ENCODE peak calls at places on chromosomes 13 and 19, in six cellular contexts. Q is coronary artery, S is cardiac muscle cell, A is lung, U is transverse colon, H is Peyer's patch. G is an unnamed sample.

GRCh38 chr19:11921852-11922495 is 2.9 kb upstream of the ZNF700 start:
- DNase-seq in Q (no peak), U (no peak), H (no peak), A (no peak), S (peak; percentile 59), G (no peak)

GRCh38 chr19:55432355-55432959 is 10.6 kb downstream of the SHISA7 start:
- DNase-seq in Q (no peak), H (no peak), A (no peak), U (no peak), S (no peak), G (no peak)

GRCh38 chr13:98180092-98180491 is 3.0 kb upstream of the RNF113B start:
- DNase-seq in Q (no peak), S (peak; percentile 41), H (no peak), A (no peak), U (no peak), G (no peak)

GRCh38 chr13:113724780-113725315 is 34.2 kb upstream of the TMEM255B start:
- DNase-seq in S (peak; percentile 69), Q (no peak), U (peak; percentile 73), A (peak; percentile 81), H (peak; percentile 84), G (peak; percentile 69)

GRCh38 chr19:1288528-1289394 is 3.1 kb downstream of the EFNA2 start:
- DNase-seq in S (no peak), H (no peak), A (no peak), Q (no peak), U (no peak), G (no peak)

GRCh38 chr19:51525731-51526130 is 5.7 kb downstream of the SIGLEC6 start:
- DNase-seq in A (no peak), H (no peak), Q (no peak), S (no peak), U (no peak), G (no peak)

GRCh38 chr19:19137556-19138109 is 645 bp downstream of the TMEM161A start:
- DNase-seq in U (no peak), A (no peak), H (no peak), Q (no peak), S (peak; percentile 25), G (no peak)

GRCh38 chr19:30379841-30380610 is 7.8 kb downstream of the ZNF536 start:
- DNase-seq in S (no peak), A (no peak), H (no peak), Q (no peak), U (no peak), G (no peak)

GRCh38 chr19:35509018-35509652 is 4.3 kb downstream of the DMKN start:
- DNase-seq in H (no peak), A (peak; percentile 77), U (peak; percentile 71), Q (no peak), S (no peak), G (peak; percentile 76)

GRCh38 chr19:5935473-5936307 is 21.6 kb downstream of the CAPS start:
- DNase-seq in S (no peak), A (no peak), Q (no peak), U (no peak), H (no peak), G (no peak)

GRCh38 chr13:111661052-111661451 is 340.6 kb downstream of the TEX29 start:
- DNase-seq in A (no peak), S (no peak), H (no peak), U (no peak), Q (peak; percentile 24), G (no peak)

GRCh38 chr19:49339364-49340068 is 4.3 kb downstream of the CD37 start:
- DNase-seq in H (peak; percentile 75), A (peak; percentile 90), S (peak; percentile 96), U (peak; percentile 84), Q (peak; percentile 96), G (peak; percentile 89)

GRCh38 chr13:99528547-99528946 is 27.3 kb downstream of the TM9SF2 start:
- DNase-seq in A (no peak), U (no peak), Q (no peak), H (no peak), S (peak; percentile 16), G (peak; percentile 53)

GRCh38 chr19:6498294-6499036 is 3.6 kb downstream of the TUBB4A start:
- DNase-seq in A (no peak), H (no peak), S (no peak), Q (no peak), U (no peak), G (no peak)

GRCh38 chr13:99792079-99792921 is 179.3 kb downstream of the ZIC5 start:
- DNase-seq in S (no peak), U (no peak), H (no peak), A (no peak), Q (no peak), G (no peak)

GRCh38 chr13:50359779-50360178 is 344.5 kb downstream of the KCNRG start:
- DNase-seq in U (no peak), S (no peak), H (no peak), A (no peak), Q (no peak), G (no peak)

GRCh38 chr19:46861691-46862503 is 1.1 kb downstream of the ARHGAP35 start:
- DNase-seq in S (no peak), H (no peak), U (peak; percentile 28), A (no peak), Q (no peak), G (peak; percentile 29)

GRCh38 chr13:29165840-29166239 is 345.7 kb downstream of the MTUS2 start:
- DNase-seq in U (no peak), H (no peak), S (no peak), Q (no peak), A (no peak), G (peak; percentile 5)

GRCh38 chr13:37226966-37227365 is 121.5 kb upstream of the CSNK1A1L start:
- DNase-seq in H (no peak), U (no peak), S (peak; percentile 14), A (no peak), Q (no peak), G (no peak)

GRCh38 chr13:51645154-51645650 is 60.9 kb downstream of the WDFY2 start:
- DNase-seq in S (peak; percentile 91), Q (no peak), U (no peak), A (no peak), H (no peak), G (peak; percentile 34)

GRCh38 chr19:41887711-41888382 is 4.9 kb downstream of the ARHGEF1 start:
- DNase-seq in S (peak; percentile 46), U (peak; percentile 77), H (peak; percentile 71), Q (no peak), A (peak; percentile 88), G (peak; percentile 82)

GRCh38 chr13:49060698-49061387 is 85.1 kb downstream of the FNDC3A start:
- DNase-seq in U (no peak), S (peak; percentile 60), H (no peak), Q (no peak), A (no peak), G (no peak)

GRCh38 chr13:38350114-38350617 is 515 bp downstream of the UFM1 start:
- DNase-seq in H (peak; percentile 79), S (peak; percentile 64), A (peak; percentile 77), U (peak; percentile 70), Q (no peak), G (peak; percentile 67)

GRCh38 chr19:5809469-5809868 is 4.6 kb downstream of the NRTN start:
- DNase-seq in Q (no peak), U (no peak), H (no peak), A (no peak), S (no peak), G (no peak)

GRCh38 chr13:41821195-41821594 is 139.7 kb downstream of the VWA8 start:
- DNase-seq in U (no peak), Q (no peak), S (no peak), H (no peak), A (no peak), G (no peak)

GRCh38 chr13:48595330-48596127 is 58.2 kb upstream of the CYSLTR2 start:
- DNase-seq in A (peak; percentile 40), Q (no peak), U (peak; percentile 64), H (no peak), S (peak; percentile 90), G (peak; percentile 79)

GRCh38 chr13:42803563-42804212 is 22.3 kb downstream of the FAM216B start:
- DNase-seq in S (peak; percentile 37), U (no peak), H (no peak), Q (no peak), A (no peak), G (no peak)

GRCh38 chr13:32264407-32264806 is 50.8 kb downstream of the ZAR1L start:
- DNase-seq in A (peak; percentile 38), Q (no peak), H (no peak), U (peak; percentile 27), S (peak; percentile 83), G (no peak)

GRCh38 chr19:33397536-33398360 is 24.2 kb downstream of the CEBPG start:
- DNase-seq in A (no peak), U (no peak), H (peak; percentile 40), S (no peak), Q (no peak), G (no peak)
- TF ChIP-seq CTCF in A (no peak), U (no peak), H (no peak), S (peak; percentile 42), Q (no peak), G (no peak)

DNA sequence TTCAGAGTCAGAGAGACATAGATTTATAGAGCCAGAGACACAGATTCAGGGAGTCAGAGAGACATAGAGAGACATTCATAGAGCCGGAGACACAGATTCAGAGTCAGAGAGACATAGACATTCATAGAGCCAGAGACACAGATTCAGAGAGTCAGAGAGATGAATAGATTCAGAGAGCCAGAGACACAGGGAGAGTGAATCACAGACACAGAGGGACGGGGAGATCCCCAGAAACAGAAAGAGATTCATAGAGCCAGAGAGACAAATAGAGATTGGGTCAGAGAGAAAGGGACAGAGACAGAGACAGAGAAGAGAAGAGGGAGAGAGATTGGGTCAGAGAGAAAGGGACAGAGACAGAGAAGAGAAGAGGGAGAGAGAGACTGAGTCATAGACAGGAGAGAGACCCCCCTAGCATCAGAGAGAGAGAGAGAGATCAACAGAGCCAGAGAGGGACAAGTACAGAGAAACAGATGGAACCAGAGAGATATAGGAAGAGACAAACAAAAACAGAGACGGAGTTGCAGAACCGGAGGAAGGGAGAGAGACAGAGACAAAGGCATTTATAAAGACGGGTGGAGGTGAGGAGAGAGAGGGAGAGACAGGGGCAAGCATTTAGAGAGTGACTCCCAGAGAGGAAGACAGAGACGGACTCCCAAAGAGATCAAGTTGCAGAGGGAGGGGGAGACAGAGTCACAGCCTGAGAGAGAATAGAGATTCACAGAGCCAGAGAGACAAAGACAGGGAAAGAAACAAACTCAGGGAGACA is 1.1 kb upstream of the PRKCG start:
- DNase-seq in U (no peak), Q (no peak), S (no peak), A (no peak), H (no peak), G (no peak)
- H3K4me3 ChIP-seq in U (no peak overlapping the region), Q (no peak overlapping the region), S (peak overlapping the region; percentile 68), A (no peak overlapping the region), H (no peak overlapping the region), G (no peak overlapping the region)

GRCh38 chr13:95536629-95537241 is 15.8 kb upstream of the CLDN10 start:
- DNase-seq in A (no peak), H (no peak), U (no peak), S (peak; percentile 57), Q (no peak), G (peak; percentile 35)
- TF ChIP-seq CTCF in A (no peak), H (peak; percentile 20), U (peak; percentile 35), S (peak; percentile 49), Q (no peak), G (peak; percentile 19)

DNA sequence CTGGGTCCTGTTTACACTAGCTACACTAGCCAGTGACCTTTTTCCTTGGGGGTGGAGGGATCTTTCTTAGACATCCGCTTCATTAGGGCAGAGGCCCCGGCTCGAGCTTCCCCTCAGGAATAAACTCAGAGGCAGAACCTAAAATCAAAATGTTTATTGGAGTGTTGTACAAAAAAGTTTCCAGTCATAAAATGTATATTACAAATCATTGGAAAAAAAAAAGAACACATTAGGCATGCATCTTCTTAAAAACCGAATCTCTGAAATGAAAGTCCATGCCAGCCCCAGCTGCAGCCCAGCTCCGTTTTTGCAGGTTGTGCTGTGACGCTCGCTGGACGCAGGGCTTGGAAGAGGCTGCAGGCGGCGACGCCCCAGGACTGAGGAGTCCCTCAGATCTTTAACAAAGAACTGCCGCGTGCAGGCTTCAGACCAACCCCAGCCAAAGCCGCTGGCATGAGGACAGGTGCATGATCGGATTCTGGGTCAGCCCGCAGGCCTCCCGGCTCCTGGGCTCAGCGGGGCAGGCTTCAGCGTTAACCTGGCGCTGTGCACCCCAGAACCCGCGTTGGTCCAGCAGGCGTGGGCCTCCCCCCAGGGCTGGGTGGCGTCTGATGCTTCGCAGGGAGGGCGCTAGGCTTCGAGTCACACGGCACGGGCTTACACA is 773 bp upstream of the TIMM13 start:
- DNase-seq in H (peak; percentile 69), Q (no peak), S (peak; percentile 33), U (peak; percentile 39), A (no peak), G (no peak)
- H3K4me3 ChIP-seq in H (peak overlapping the region; percentile 81), Q (peak overlapping the region; percentile 83), S (peak overlapping the region; percentile 86), U (peak overlapping the region; percentile 83), A (no peak overlapping the region), G (peak overlapping the region; percentile 84)

G was measured in GM12865.